ENCODE peak calls at places on chromosomes 16 and 17, in four cellular contexts. S is astrocyte, A is dorsolateral prefrontal cortex, B is fibroblast of lung. Y is an unnamed sample.

GRCh38 chr17:43995150-43995471 is 9.3 kb upstream of the NAGS start:
- DNase-seq in S (no peak), A (no peak), B (no peak), Y (no peak)

GRCh38 chr17:81026266-81027036 is 8.5 kb upstream of the BAIAP2 start:
- DNase-seq in S (no peak), A (no peak), B (no peak), Y (no peak)

GRCh38 chr17:80453126-80453979 is 23.1 kb downstream of the NPTX1 start:
- DNase-seq in S (no peak), A (no peak), B (no peak), Y (no peak)

GRCh38 chr17:69608808-69609494 is 194.5 kb downstream of the MAP2K6 start:
- DNase-seq in S (peak), A (no peak), B (peak), Y (peak)

GRCh38 chr16:8854298-8854948 is 14.4 kb downstream of the CARHSP1 start:
- DNase-seq in S (no peak), A (peak), B (no peak), Y (no peak)

GRCh38 chr16:5571446-5571845 is 473.9 kb upstream of the EEF2KMT start:
- DNase-seq in S (no peak), A (no peak), B (no peak), Y (no peak)

GRCh38 chr17:77483128-77483598 is 342.4 kb downstream of the SEC14L1 start:
- DNase-seq in S (no peak), A (no peak), B (no peak), Y (no peak)

GRCh38 chr17:70552230-70552981 is 383.1 kb downstream of the KCNJ2 start:
- DNase-seq in S (peak), A (no peak), B (peak), Y (no peak)

GRCh38 chr17:806346-807145 is 24.4 kb downstream of the MRM3 start:
- DNase-seq in S (no peak), A (no peak), B (no peak), Y (no peak)

GRCh38 chr17:82407255-82407654 is 10.9 kb upstream of the HEXD start:
- DNase-seq in S (peak), A (no peak), B (peak), Y (peak)

GRCh38 chr16:84543931-84544776 is 39.7 kb upstream of the MEAK7 start:
- DNase-seq in S (no peak), A (no peak), B (peak), Y (no peak)

GRCh38 chr17:82461827-82462524 is 3.4 kb downstream of the NARF start:
- DNase-seq in S (no peak), A (no peak), B (no peak), Y (no peak)

GRCh38 chr16:84344781-84345180 is 23.6 kb upstream of the ATP2C2 start:
- DNase-seq in S (no peak), A (no peak), B (no peak), Y (no peak)

GRCh38 chr16:2527784-2528100 is 3.5 kb downstream of the CEMP1 start:
- DNase-seq in S (no peak), A (no peak), B (no peak), Y (no peak)

GRCh38 chr16:70574595-70575271 is 51.1 kb downstream of the SF3B3 start:
- DNase-seq in S (no peak), A (no peak), B (no peak), Y (no peak)

GRCh38 chr17:33868899-33869298 is 386.2 kb upstream of the CCL2 start:
- DNase-seq in S (no peak), A (no peak), B (no peak), Y (no peak)

GRCh38 chr17:77441130-77441920 is 300.6 kb downstream of the SEC14L1 start:
- DNase-seq in S (no peak), A (no peak), B (no peak), Y (no peak)

GRCh38 chr16:46911650-46912049 is 27.5 kb downstream of the GPT2 start:
- DNase-seq in S (no peak), A (no peak), B (no peak), Y (no peak)

GRCh38 chr16:67514382-67514828 is 14.2 kb upstream of the RIPOR1 start:
- DNase-seq in S (peak), A (peak), B (peak), Y (no peak)

GRCh38 chr17:15405016-15405415 is 62.4 kb downstream of the CDRT4 start:
- DNase-seq in S (no peak), A (no peak), B (no peak), Y (no peak)

GRCh38 chr17:3683054-3683511 is 12.9 kb downstream of the P2RX5 start:
- DNase-seq in S (no peak), A (no peak), B (no peak), Y (no peak)

GRCh38 chr17:45129426-45129939 is 2.8 kb downstream of the PLCD3 start:
- DNase-seq in S (no peak), A (no peak), B (no peak), Y (peak)

DNA sequence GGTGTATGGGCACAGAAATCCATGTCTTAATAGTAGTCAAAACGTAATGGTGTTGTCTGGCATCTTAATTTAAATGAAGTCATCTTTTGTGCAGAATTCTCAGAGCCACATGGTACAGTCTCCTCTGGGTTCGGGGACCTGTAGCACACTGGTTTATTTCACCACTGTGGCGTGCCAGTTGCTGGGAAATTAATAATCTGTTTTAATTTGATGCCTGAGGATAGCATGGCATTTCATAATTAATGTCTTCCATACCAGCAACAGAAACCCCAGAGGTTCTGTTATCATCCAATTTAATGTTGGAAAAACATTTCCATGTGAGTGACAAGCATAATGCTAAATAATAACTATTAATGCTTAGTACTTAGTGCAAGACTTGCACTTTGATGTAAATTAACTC is 51.0 kb downstream of the SNX29 start:
- DNase-seq in S (no peak), A (no peak), B (no peak), Y (no peak)
- H3K4me3 ChIP-seq in S (no peak), A (no peak), B (no peak), Y (no peak)

DNA sequence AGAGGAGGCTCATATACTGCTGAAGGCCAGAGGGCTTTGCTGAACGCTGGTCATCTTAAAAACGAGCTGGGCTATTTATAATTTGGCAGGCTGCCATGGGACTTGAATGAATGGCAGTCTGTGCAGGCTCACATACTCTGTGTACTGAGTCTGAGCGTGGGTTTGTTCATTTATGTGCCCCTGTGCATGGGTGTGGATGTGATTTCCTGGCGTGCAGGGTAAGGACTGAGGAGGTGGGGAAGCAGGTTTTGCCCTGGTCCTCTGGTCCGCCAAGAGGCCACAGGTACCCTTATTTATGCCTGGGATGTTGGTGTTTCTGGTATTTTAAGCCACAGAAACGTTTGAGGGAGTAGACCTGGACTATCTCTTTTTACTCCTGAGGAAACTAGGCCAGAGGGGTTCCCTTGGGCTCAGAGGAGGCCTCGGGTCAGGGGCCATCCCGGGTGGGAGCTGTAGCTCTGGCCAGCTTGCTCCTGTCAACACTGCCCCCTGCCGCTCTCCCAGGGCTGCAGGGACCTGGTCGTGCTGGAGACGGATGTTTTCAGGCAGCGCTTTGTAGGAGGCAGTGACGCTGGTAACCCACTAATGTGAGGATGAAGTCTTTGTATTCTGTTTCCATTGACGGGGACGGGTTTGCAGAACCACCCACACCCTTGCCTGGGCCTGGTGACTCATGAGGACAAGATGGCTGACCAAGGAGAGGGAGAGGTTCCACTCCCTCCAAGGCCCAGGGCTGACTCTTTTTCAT is 184.4 kb downstream of the MSI2 start:
- DNase-seq in S (peak), A (peak), B (peak), Y (peak)
- TF ChIP-seq CTCF in S (peak), A (peak), B (peak), Y (peak)

GRCh38 chr16:56615353-56615752 is 7.0 kb downstream of the MT2A start:
- DNase-seq in S (peak), A (no peak), B (peak), Y (no peak)

GRCh38 chr16:56614549-56614991 is 6.2 kb downstream of the MT2A start:
- DNase-seq in S (peak), A (no peak), B (peak), Y (no peak)

GRCh38 chr16:56618138-56618537 is 7.4 kb upstream of the MT1E start:
- DNase-seq in S (no peak), A (no peak), B (no peak), Y (no peak)

GRCh38 chr16:56616608-56617211 is 8.3 kb downstream of the MT2A start:
- DNase-seq in S (no peak), A (no peak), B (no peak), Y (no peak)

DNA sequence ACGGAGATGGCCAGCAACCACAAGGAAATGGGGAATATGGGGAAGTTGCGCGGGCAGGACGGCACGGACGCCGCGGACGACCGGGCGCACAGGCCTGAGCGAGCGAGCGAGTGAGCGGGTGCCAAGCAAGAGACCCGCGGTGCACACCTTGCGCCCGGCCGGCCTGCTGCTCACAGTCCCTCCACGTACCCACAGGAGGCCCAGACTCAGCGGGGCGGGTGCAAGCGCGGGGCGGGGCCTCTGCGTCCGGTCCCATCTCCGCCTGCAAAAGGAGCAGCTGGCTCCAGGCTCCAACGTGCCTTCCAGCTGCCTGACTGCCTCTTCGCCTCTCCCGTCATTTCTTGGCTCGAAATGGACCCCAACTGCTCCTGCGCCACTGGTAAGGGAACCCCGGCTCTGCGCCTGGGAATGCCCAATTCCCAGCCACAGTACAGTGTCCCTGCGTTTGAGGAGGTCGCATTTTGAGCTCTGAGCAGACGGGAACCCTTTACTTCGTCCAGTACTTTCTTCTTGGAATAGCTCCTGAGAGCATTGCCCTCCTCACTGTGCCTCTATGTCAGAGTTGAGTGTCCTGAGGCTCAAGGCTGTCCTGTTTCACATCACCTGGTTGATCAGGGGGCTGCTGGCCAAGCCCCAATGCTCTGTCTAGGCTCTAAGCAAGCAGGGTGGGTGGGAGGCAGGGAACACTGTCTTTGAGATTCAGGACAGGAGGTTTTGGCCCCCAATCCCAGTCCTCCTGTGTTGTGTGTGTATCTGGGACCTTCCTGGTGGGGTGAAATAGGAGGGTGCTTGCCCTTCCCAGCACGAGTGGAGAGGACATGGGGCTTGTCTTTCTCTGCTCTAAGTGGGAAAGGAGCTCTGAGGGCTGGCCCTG is 8.1 kb upstream of the MT1E start:
- DNase-seq in S (peak), A (no peak), B (peak), Y (no peak)
- H3K4me3 ChIP-seq in S (peak), A (peak), B (peak), Y (peak)

DNA sequence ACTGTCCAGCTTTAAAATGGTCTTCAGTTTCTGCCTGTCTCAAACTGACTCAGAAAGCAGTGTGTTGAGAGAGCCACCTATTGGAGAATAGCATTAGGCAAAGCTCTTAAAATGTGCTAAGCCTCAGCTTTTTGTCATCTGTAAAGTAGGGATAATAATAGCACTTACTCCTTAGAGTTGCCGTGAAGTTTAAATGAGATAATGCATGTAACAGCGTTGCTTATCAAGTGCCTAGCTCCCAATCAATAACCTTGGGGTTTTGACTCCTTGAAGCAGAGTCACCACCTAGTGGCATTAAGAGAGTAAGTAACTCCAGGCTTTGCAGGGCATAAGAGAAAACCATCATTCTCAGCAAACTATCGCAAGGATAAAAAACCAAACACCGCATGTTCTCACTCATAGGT is 163.3 kb downstream of the HS3ST2 start:
- DNase-seq in S (no peak), A (no peak), B (no peak), Y (no peak)
- TF ChIP-seq CTCF in S (no peak), A (peak), B (peak), Y (no peak)

DNA sequence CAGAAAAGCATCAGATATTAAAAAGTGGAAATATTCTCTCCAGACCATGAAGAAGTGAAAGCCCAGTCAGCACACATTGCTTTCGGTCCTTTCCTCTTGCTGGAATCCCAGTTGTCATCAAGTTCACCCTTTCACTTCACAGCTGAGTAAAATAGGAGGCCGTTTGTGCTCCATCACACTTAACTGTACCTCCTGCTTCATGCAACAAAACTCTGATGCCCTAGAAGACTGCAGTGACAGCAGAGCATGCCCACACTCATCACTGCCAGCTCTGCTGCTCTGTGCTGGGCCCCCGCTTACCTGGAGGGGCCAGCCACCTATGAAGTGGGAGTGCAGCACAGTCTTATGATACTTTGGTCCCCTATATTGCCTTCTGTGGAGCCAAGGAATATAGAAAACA is 62.5 kb downstream of the N4BP1 start:
- DNase-seq in S (no peak), A (no peak), B (no peak), Y (no peak)
- H3K4me3 ChIP-seq in S (no peak), A (no peak), B (no peak), Y (no peak)

GRCh38 chr17:10755592-10756127 is 25.8 kb upstream of the TMEM220 start:
- DNase-seq in S (no peak), A (no peak), B (no peak), Y (no peak)

GRCh38 chr17:10756146-10756545 is 26.3 kb upstream of the TMEM220 start:
- DNase-seq in S (no peak), A (no peak), B (no peak), Y (no peak)

GRCh38 chr17:10754861-10755591 is 25.2 kb upstream of the TMEM220 start:
- DNase-seq in S (no peak), A (no peak), B (no peak), Y (no peak)

GRCh38 chr17:10752696-10753095 is 22.9 kb upstream of the TMEM220 start:
- DNase-seq in S (no peak), A (no peak), B (no peak), Y (no peak)

DNA sequence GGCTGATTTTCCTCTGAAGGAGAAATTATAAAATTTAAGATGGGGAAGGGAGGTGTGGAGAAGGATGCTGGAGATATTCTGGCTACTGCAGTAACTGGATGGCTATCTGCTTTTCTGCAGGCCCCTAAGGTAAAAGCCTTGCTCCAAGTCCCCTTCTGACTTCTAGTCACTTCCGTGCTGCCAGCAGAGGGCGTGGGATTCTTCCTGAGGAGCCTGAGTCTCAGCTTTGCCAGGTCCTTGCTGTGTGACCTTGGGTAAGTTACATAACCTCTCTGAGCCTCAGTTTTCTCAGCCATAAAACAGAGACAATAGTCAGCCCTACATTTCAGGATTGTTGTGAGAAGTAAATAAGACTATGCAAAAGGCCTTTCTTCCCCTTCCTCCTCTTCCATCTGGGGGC is 24.3 kb upstream of the TMEM220 start:
- DNase-seq in S (no peak), A (no peak), B (no peak), Y (no peak)
- TF ChIP-seq CTCF in S (no peak), A (no peak), B (no peak), Y (peak)

Y was measured in retinal pigment epithelial cell.